ENCODE peak calls at places on chromosome 16, in four cellular contexts. One of them, this sample, is unnamed.

GRCh38 chr16:4767872-4768548 is 1.0 kb upstream of the ZNF500 start:
- DNase-seq in WTC11: no peak
- DNase-seq in HepG2: no peak
- DNase-seq in K562: peak
- DNase-seq in this sample: peak

GRCh38 chr16:2388875-2389433 is 40.3 kb upstream of the CCNF start:
- DNase-seq in WTC11: no peak
- DNase-seq in HepG2: peak
- DNase-seq in K562: no peak
- DNase-seq in this sample: peak

GRCh38 chr16:84277244-84277823 is 17.3 kb upstream of the WFDC1 start:
- DNase-seq in WTC11: peak
- DNase-seq in HepG2: peak
- DNase-seq in K562: peak
- DNase-seq in this sample: peak

GRCh38 chr16:1496464-1496863 is 3.3 kb downstream of the TELO2 start:
- DNase-seq in WTC11: no peak
- DNase-seq in HepG2: no peak
- DNase-seq in K562: no peak
- DNase-seq in this sample: no peak

GRCh38 chr16:50585331-50585776 is 37.2 kb downstream of the NKD1 start:
- DNase-seq in WTC11: no peak
- DNase-seq in HepG2: no peak
- DNase-seq in K562: no peak
- DNase-seq in this sample: no peak

GRCh38 chr16:4272114-4272954 is 489 bp downstream of the TFAP4 start:
- DNase-seq in WTC11: peak
- DNase-seq in HepG2: peak
- DNase-seq in K562: peak
- DNase-seq in this sample: peak

GRCh38 chr16:73152731-73153130 is 104.8 kb upstream of the ZFHX3 start:
- DNase-seq in WTC11: peak
- DNase-seq in HepG2: peak
- DNase-seq in K562: no peak
- DNase-seq in this sample: no peak

GRCh38 chr16:23110257-23110899 is 38.9 kb downstream of the USP31 start:
- DNase-seq in WTC11: no peak
- DNase-seq in HepG2: no peak
- DNase-seq in K562: no peak
- DNase-seq in this sample: no peak

GRCh38 chr16:29315916-29316517 is 90.5 kb downstream of the NPIPB11 start:
- DNase-seq in WTC11: no peak
- DNase-seq in HepG2: no peak
- DNase-seq in K562: peak
- DNase-seq in this sample: no peak

GRCh38 chr16:59021751-59022150 is 287.6 kb upstream of the GOT2 start:
- DNase-seq in WTC11: no peak
- DNase-seq in HepG2: no peak
- DNase-seq in K562: no peak
- DNase-seq in this sample: peak

GRCh38 chr16:17448640-17449638 is 21.8 kb downstream of the XYLT1 start:
- DNase-seq in WTC11: no peak
- DNase-seq in HepG2: no peak
- DNase-seq in K562: no peak
- DNase-seq in this sample: no peak

GRCh38 chr16:80804061-80804450 is 342 bp downstream of the CDYL2 start:
- DNase-seq in WTC11: peak
- DNase-seq in HepG2: peak
- DNase-seq in K562: no peak
- DNase-seq in this sample: no peak

GRCh38 chr16:86048882-86049585 is 150.1 kb downstream of the IRF8 start:
- DNase-seq in WTC11: peak
- DNase-seq in HepG2: no peak
- DNase-seq in K562: peak
- DNase-seq in this sample: no peak

GRCh38 chr16:75837681-75838080 is 111.4 kb upstream of the CPHXL start:
- DNase-seq in WTC11: no peak
- DNase-seq in HepG2: no peak
- DNase-seq in K562: no peak
- DNase-seq in this sample: no peak

GRCh38 chr16:15770512-15770911 is 86.3 kb downstream of the MYH11 start:
- DNase-seq in WTC11: no peak
- DNase-seq in HepG2: no peak
- DNase-seq in K562: no peak
- DNase-seq in this sample: no peak

GRCh38 chr16:67393790-67394270 is 532 bp upstream of the TPPP3 start:
- DNase-seq in WTC11: no peak
- DNase-seq in HepG2: no peak
- DNase-seq in K562: no peak
- DNase-seq in this sample: no peak

GRCh38 chr16:29744541-29745101 is 1.2 kb downstream of the C16orf54 start:
- DNase-seq in WTC11: no peak
- DNase-seq in HepG2: no peak
- DNase-seq in K562: no peak
- DNase-seq in this sample: no peak

GRCh38 chr16:32116080-32116479 is 137.0 kb upstream of the TP53TG3D start:
- DNase-seq in WTC11: no peak
- DNase-seq in HepG2: no peak
- DNase-seq in K562: peak
- DNase-seq in this sample: no peak

GRCh38 chr16:89489731-89490385 is 503 bp downstream of the ANKRD11 start:
- DNase-seq in WTC11: no peak
- DNase-seq in HepG2: no peak
- DNase-seq in K562: no peak
- DNase-seq in this sample: no peak

GRCh38 chr16:21608647-21609328 is 9.4 kb downstream of the METTL9 start:
- DNase-seq in WTC11: no peak
- DNase-seq in HepG2: no peak
- DNase-seq in K562: no peak
- DNase-seq in this sample: no peak

GRCh38 chr16:9270941-9271340 is 179.5 kb downstream of the HAPSTR1 start:
- DNase-seq in WTC11: no peak
- DNase-seq in HepG2: no peak
- DNase-seq in K562: no peak
- DNase-seq in this sample: no peak

GRCh38 chr16:87367556-87367955 is 16.0 kb downstream of the FBXO31 start:
- DNase-seq in WTC11: no peak
- DNase-seq in HepG2: no peak
- DNase-seq in K562: no peak
- DNase-seq in this sample: no peak

GRCh38 chr16:87968541-87968940 is 17.3 kb downstream of the BANP start:
- DNase-seq in WTC11: no peak
- DNase-seq in HepG2: no peak
- DNase-seq in K562: no peak
- DNase-seq in this sample: no peak

GRCh38 chr16:49634235-49635008 is 221.5 kb downstream of the ZNF423 start:
- DNase-seq in WTC11: no peak
- DNase-seq in HepG2: no peak
- DNase-seq in K562: no peak
- DNase-seq in this sample: no peak

GRCh38 chr16:14562691-14563491 is 67.2 kb downstream of the PARN start:
- DNase-seq in WTC11: no peak
- DNase-seq in HepG2: peak
- DNase-seq in K562: peak
- DNase-seq in this sample: peak

GRCh38 chr16:48300391-48300856 is 53.1 kb upstream of the ABCC11 start:
- DNase-seq in WTC11: no peak
- DNase-seq in HepG2: no peak
- DNase-seq in K562: peak
- DNase-seq in this sample: no peak

GRCh38 chr16:80274576-80275191 is 266.1 kb upstream of the DYNLRB2 start:
- DNase-seq in WTC11: no peak
- DNase-seq in HepG2: no peak
- DNase-seq in K562: no peak
- DNase-seq in this sample: no peak

GRCh38 chr16:86761117-86761971 is 183.0 kb downstream of the FOXL1 start:
- DNase-seq in WTC11: peak
- DNase-seq in HepG2: peak
- DNase-seq in K562: peak
- DNase-seq in this sample: peak

GRCh38 chr16:57862698-57863433 is 60.6 kb upstream of the KIFC3 start:
- DNase-seq in WTC11: no peak
- DNase-seq in HepG2: peak
- DNase-seq in K562: no peak
- DNase-seq in this sample: peak

GRCh38 chr16:85982563-85982939 is 83.6 kb downstream of the IRF8 start:
- DNase-seq in WTC11: no peak
- DNase-seq in HepG2: no peak
- DNase-seq in K562: no peak
- DNase-seq in this sample: no peak

GRCh38 chr16:13936596-13937081 is 16.7 kb downstream of the ERCC4 start:
- DNase-seq in WTC11: no peak
- DNase-seq in HepG2: peak
- DNase-seq in K562: no peak
- DNase-seq in this sample: peak

GRCh38 chr16:81552743-81553079 is 108.1 kb downstream of the CMIP start:
- DNase-seq in WTC11: no peak
- DNase-seq in HepG2: no peak
- DNase-seq in K562: no peak
- DNase-seq in this sample: no peak

GRCh38 chr16:15644306-15644961 is 1.5 kb upstream of the MARF1 start:
- DNase-seq in WTC11: no peak
- DNase-seq in HepG2: peak
- DNase-seq in K562: peak
- DNase-seq in this sample: peak

GRCh38 chr16:84478172-84478948 is 26.1 kb downstream of the MEAK7 start:
- DNase-seq in WTC11: no peak
- DNase-seq in HepG2: no peak
- DNase-seq in K562: peak
- DNase-seq in this sample: no peak

GRCh38 chr16:69522732-69523404 is 42.9 kb upstream of the NFAT5 start:
- DNase-seq in WTC11: no peak
- DNase-seq in HepG2: peak
- DNase-seq in K562: peak
- DNase-seq in this sample: peak

GRCh38 chr16:69520413-69520799 is 45.4 kb upstream of the NFAT5 start:
- DNase-seq in WTC11: no peak
- DNase-seq in HepG2: no peak
- DNase-seq in K562: no peak
- DNase-seq in this sample: no peak

GRCh38 chr16:69520800-69521602 is 44.8 kb upstream of the NFAT5 start:
- DNase-seq in WTC11: no peak
- DNase-seq in HepG2: peak
- DNase-seq in K562: no peak
- DNase-seq in this sample: no peak

GRCh38 chr16:69522041-69522578 is 43.7 kb upstream of the NFAT5 start:
- DNase-seq in WTC11: no peak
- DNase-seq in HepG2: no peak
- DNase-seq in K562: no peak
- DNase-seq in this sample: no peak

DNA sequence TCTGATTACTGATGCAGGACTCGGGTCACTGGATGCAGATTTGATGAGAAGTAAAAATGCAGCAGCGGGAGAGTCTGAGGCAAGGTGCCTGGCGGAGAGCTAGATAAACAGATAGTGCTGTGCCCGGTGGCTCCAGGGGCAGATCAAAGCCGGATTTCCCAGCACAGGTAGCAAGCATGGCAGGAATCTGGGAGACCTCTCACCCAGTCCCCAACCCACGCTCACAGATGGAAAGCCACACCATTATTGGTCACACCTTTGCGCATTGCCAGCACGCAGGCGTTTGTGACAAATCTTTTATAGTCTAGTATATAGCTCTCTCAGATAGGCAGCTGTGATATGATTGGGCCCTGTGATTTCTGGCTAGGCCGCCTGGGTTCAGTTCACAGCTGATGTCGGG is 42.2 kb upstream of the NFAT5 start:
- DNase-seq in WTC11: no peak
- DNase-seq in HepG2: no peak
- DNase-seq in K562: no peak
- DNase-seq in this sample: no peak
- TF ChIP-seq HMGXB4 in WTC11: no peak
- TF ChIP-seq HMGXB4 in HepG2: no peak
- TF ChIP-seq HMGXB4 in K562: no peak
- TF ChIP-seq HMGXB4 in this sample: no peak

DNA sequence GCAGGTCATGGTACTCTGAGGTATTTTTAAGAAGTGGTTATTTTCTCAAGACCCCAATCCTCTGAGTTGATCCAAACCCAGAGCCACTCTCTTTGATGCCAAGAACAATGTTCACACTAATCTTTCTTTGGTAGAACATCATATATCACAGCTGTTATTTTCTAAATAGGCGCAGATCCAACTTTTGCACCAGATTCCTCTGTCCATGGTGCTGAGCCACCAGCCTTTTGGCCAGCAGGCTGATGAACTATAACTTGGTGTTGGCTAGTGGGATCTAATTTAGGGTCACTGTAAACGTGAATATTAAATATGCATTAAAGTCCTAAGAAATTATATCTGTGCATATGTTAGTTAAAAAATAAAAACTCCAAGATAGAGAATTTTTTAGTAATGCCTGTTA is 7.0 kb upstream of the ZKSCAN2 start:
- DNase-seq in WTC11: peak
- DNase-seq in HepG2: no peak
- DNase-seq in K562: peak
- DNase-seq in this sample: no peak
- TF ChIP-seq HMGXB4 in WTC11: no peak
- TF ChIP-seq HMGXB4 in HepG2: no peak
- TF ChIP-seq HMGXB4 in K562: no peak
- TF ChIP-seq HMGXB4 in this sample: no peak

GRCh38 chr16:11395949-11396240 is 50.6 kb downstream of the RMI2 start:
- DNase-seq in WTC11: no peak
- DNase-seq in HepG2: no peak
- DNase-seq in K562: no peak
- DNase-seq in this sample: no peak

GRCh38 chr16:11393366-11393765 is 48.1 kb downstream of the RMI2 start:
- DNase-seq in WTC11: no peak
- DNase-seq in HepG2: no peak
- DNase-seq in K562: no peak
- DNase-seq in this sample: no peak

GRCh38 chr16:11393861-11394592 is 48.8 kb downstream of the RMI2 start:
- DNase-seq in WTC11: no peak
- DNase-seq in HepG2: no peak
- DNase-seq in K562: no peak
- DNase-seq in this sample: no peak

GRCh38 chr16:11395008-11395948 is 50.0 kb downstream of the RMI2 start:
- DNase-seq in WTC11: no peak
- DNase-seq in HepG2: peak
- DNase-seq in K562: no peak
- DNase-seq in this sample: no peak

DNA sequence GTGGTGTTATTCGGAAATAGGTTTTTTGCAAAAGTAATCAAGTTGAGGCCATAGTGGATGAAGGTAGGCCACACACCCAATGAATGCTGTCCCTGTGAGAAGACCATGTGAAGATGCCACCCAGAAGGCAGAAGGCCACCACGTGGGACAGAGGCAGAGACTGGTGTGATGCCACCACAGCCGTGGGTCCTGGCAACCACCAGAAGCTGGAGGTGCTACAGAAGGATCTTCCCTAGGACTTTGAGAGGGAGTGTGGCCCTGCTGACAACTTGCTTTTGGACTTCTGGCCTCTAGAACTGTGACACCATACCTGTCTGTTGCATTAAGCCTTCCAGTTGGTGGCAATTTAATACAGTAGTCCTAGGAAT is 49.3 kb downstream of the RMI2 start:
- DNase-seq in WTC11: no peak
- DNase-seq in HepG2: no peak
- DNase-seq in K562: no peak
- DNase-seq in this sample: no peak
- TF ChIP-seq HMGXB4 in WTC11: no peak
- TF ChIP-seq HMGXB4 in HepG2: no peak
- TF ChIP-seq HMGXB4 in K562: no peak
- TF ChIP-seq HMGXB4 in this sample: no peak

GRCh38 chr16:53865492-53865863 is 161.5 kb downstream of the FTO start:
- DNase-seq in WTC11: no peak
- DNase-seq in HepG2: no peak
- DNase-seq in K562: peak
- DNase-seq in this sample: peak
- TF ChIP-seq HMGXB4 in WTC11: no peak
- TF ChIP-seq HMGXB4 in HepG2: no peak
- TF ChIP-seq HMGXB4 in K562: no peak
- TF ChIP-seq HMGXB4 in this sample: no peak

This sample was measured in A549.